ENCODE peak calls at places on chromosomes 2 and 18, in seven cellular contexts. R is heart right ventricle, V is brain microvascular endothelial cell, M is Peyer's patch, E is ovary, F is HAP-1, N is hepatocyte. W is an unnamed sample.

GRCh38 chr2:225512873-225513580 is 113.5 kb downstream of the NYAP2 start:
- DNase-seq in V (peak), F (no peak), E (no peak), R (no peak), M (no peak), N (peak), W (no peak)

GRCh38 chr2:148660999-148661398 is 16.4 kb downstream of the EPC2 start:
- DNase-seq in V (no peak), E (no peak), R (no peak), N (no peak), F (no peak), M (no peak), W (no peak)

GRCh38 chr2:37600735-37601134 is 70.7 kb downstream of the CDC42EP3 start:
- DNase-seq in V (no peak), E (no peak), N (no peak), M (no peak), R (no peak), F (no peak), W (no peak)

GRCh38 chr2:166240387-166241313 is 112.8 kb upstream of the SCN1A start:
- DNase-seq in V (no peak), E (no peak), F (no peak), M (no peak), N (no peak), R (no peak), W (no peak)

GRCh38 chr2:3038636-3039035 is 339.0 kb downstream of the EIPR1 start:
- DNase-seq in R (no peak), V (no peak), F (no peak), E (no peak), M (no peak), N (no peak), W (no peak)

GRCh38 chr18:55237665-55238064 is 278.4 kb upstream of the CCDC68 start:
- DNase-seq in V (no peak), N (no peak), M (no peak), E (no peak), F (no peak), R (no peak), W (no peak)

GRCh38 chr18:6566338-6566911 is 151.7 kb upstream of the L3MBTL4 start:
- DNase-seq in E (no peak), R (no peak), M (no peak), V (no peak), N (no peak), F (no peak), W (no peak)

GRCh38 chr18:63477972-63478371 is 1.2 kb downstream of the SERPINB5 start:
- DNase-seq in V (no peak), N (no peak), M (no peak), E (no peak), R (no peak), F (no peak), W (no peak)

GRCh38 chr18:9890957-9891356 is 5.2 kb downstream of the TXNDC2 start:
- DNase-seq in N (no peak), M (no peak), E (no peak), V (no peak), R (no peak), F (no peak), W (no peak)

GRCh38 chr18:40035951-40036350 is 1919.1 kb upstream of the PIK3C3 start:
- DNase-seq in M (no peak), F (no peak), V (no peak), N (no peak), R (no peak), E (no peak), W (no peak)

GRCh38 chr2:216915548-216916128 is 55.8 kb upstream of the TNP1 start:
- DNase-seq in M (no peak), F (no peak), E (no peak), N (no peak), V (no peak), R (no peak), W (no peak)

GRCh38 chr2:129798301-129798581 is 181.2 kb upstream of the RAB6C start:
- DNase-seq in E (no peak), N (no peak), M (no peak), V (no peak), F (no peak), R (no peak), W (no peak)

GRCh38 chr2:164593541-164593940 is 27.7 kb downstream of the GRB14 start:
- DNase-seq in V (no peak), E (no peak), N (no peak), F (no peak), R (no peak), M (no peak), W (no peak)

GRCh38 chr2:9191044-9191481 is 15.5 kb upstream of the ASAP2 start:
- DNase-seq in E (peak), R (peak), N (peak), M (peak), F (peak), V (peak), W (peak)

GRCh38 chr2:67663776-67664175 is 266.6 kb downstream of the ETAA1 start:
- DNase-seq in F (no peak), M (no peak), E (no peak), R (no peak), N (no peak), V (no peak), W (no peak)

GRCh38 chr2:172113617-172114016 is 10.9 kb upstream of the DLX2 start:
- DNase-seq in M (no peak), R (no peak), N (no peak), V (no peak), F (no peak), E (no peak), W (no peak)

GRCh38 chr2:105593221-105593967 is 151.3 kb upstream of the NCK2 start:
- DNase-seq in F (no peak), R (no peak), V (no peak), E (no peak), M (no peak), N (no peak), W (no peak)

GRCh38 chr2:179428659-179429058 is 164.0 kb upstream of the SESTD1 start:
- DNase-seq in V (no peak), R (no peak), F (no peak), E (peak), M (no peak), N (no peak), W (no peak)

GRCh38 chr2:137838255-137839092 is 125.8 kb upstream of the HNMT start:
- DNase-seq in M (no peak), F (peak), N (peak), E (no peak), R (no peak), V (peak), W (no peak)

GRCh38 chr2:152835674-152836073 is 117.3 kb downstream of the ARL6IP6 start:
- DNase-seq in E (no peak), N (no peak), R (no peak), F (no peak), V (no peak), M (no peak), W (no peak)

GRCh38 chr2:41222593-41222992 is 770.7 kb upstream of the SLC8A1 start:
- DNase-seq in E (no peak), V (no peak), N (no peak), M (no peak), R (no peak), F (no peak), W (no peak)

GRCh38 chr18:60232541-60232940 is 140.0 kb downstream of the MC4R start:
- DNase-seq in N (peak), E (no peak), V (peak), R (no peak), F (no peak), M (no peak), W (no peak)

GRCh38 chr2:177641321-177641720 is 248.7 kb downstream of the AGPS start:
- DNase-seq in V (no peak), R (no peak), E (no peak), F (no peak), N (no peak), M (no peak), W (no peak)

GRCh38 chr2:165471349-165471975 is 2.0 kb downstream of the CSRNP3 start:
- DNase-seq in R (no peak), N (no peak), E (no peak), V (no peak), F (no peak), M (no peak), W (no peak)

GRCh38 chr18:59569321-59569720 is 127.9 kb downstream of the CCBE1 start:
- DNase-seq in M (no peak), V (no peak), E (no peak), R (no peak), N (no peak), F (no peak), W (no peak)

GRCh38 chr2:39870871-39871270 is 91.8 kb upstream of the THUMPD2 start:
- DNase-seq in M (no peak), R (no peak), E (no peak), V (no peak), F (no peak), N (no peak), W (no peak)

GRCh38 chr2:37561615-37562569 is 109.5 kb downstream of the CDC42EP3 start:
- DNase-seq in F (no peak), E (no peak), N (peak), V (peak), R (no peak), M (no peak), W (no peak)

GRCh38 chr2:216015722-216016464 is 2.5 kb upstream of the MREG start:
- DNase-seq in F (no peak), N (no peak), E (no peak), M (peak), R (no peak), V (no peak), W (no peak)

GRCh38 chr18:71485578-71485977 is 1058.6 kb downstream of the CBLN2 start:
- DNase-seq in R (no peak), F (no peak), V (peak), N (no peak), M (no peak), E (no peak), W (no peak)

GRCh38 chr2:239343946-239344856 is 56.6 kb downstream of the HDAC4 start:
- DNase-seq in E (no peak), M (no peak), V (no peak), R (no peak), F (peak), N (no peak), W (no peak)

GRCh38 chr18:36314754-36315153 is 17.2 kb downstream of the FHOD3 start:
- DNase-seq in F (no peak), E (no peak), R (no peak), V (peak), M (no peak), N (no peak), W (no peak)

GRCh38 chr2:218389333-218390150 is 7.5 kb downstream of the SLC11A1 start:
- DNase-seq in M (no peak), V (no peak), F (no peak), E (no peak), R (no peak), N (peak), W (no peak)

GRCh38 chr2:7517122-7517487 is 599.9 kb downstream of the RNF144A start:
- DNase-seq in N (no peak), F (no peak), E (no peak), R (no peak), M (peak), V (no peak), W (no peak)

GRCh38 chr2:37389984-37390765 is 45.7 kb downstream of the QPCT start:
- DNase-seq in N (peak), E (no peak), M (peak), R (no peak), F (no peak), V (peak), W (peak)

GRCh38 chr18:2681993-2682603 is 26.6 kb downstream of the SMCHD1 start:
- DNase-seq in R (no peak), N (no peak), V (no peak), M (no peak), E (no peak), F (no peak), W (no peak)

GRCh38 chr18:79778291-79778791 is 19.4 kb upstream of the KCNG2 start:
- DNase-seq in E (no peak), V (no peak), F (no peak), N (no peak), R (no peak), M (peak), W (no peak)

GRCh38 chr18:49561127-49561376 is 805 bp upstream of the LIPG start:
- DNase-seq in M (no peak), V (no peak), R (no peak), E (no peak), F (no peak), N (no peak), W (no peak)

GRCh38 chr18:49563701-49564100 is 1.8 kb downstream of the LIPG start:
- DNase-seq in R (no peak), V (no peak), F (no peak), M (no peak), N (no peak), E (no peak), W (no peak)

GRCh38 chr18:49561377-49562193 is at the start of gene LIPG:
- DNase-seq in R (no peak), F (peak), V (peak), N (peak), E (no peak), M (peak), W (peak)

GRCh38 chr18:49563130-49563540 is 1.3 kb downstream of the LIPG start:
- DNase-seq in M (no peak), E (no peak), N (no peak), V (no peak), R (no peak), F (no peak), W (no peak)

DNA sequence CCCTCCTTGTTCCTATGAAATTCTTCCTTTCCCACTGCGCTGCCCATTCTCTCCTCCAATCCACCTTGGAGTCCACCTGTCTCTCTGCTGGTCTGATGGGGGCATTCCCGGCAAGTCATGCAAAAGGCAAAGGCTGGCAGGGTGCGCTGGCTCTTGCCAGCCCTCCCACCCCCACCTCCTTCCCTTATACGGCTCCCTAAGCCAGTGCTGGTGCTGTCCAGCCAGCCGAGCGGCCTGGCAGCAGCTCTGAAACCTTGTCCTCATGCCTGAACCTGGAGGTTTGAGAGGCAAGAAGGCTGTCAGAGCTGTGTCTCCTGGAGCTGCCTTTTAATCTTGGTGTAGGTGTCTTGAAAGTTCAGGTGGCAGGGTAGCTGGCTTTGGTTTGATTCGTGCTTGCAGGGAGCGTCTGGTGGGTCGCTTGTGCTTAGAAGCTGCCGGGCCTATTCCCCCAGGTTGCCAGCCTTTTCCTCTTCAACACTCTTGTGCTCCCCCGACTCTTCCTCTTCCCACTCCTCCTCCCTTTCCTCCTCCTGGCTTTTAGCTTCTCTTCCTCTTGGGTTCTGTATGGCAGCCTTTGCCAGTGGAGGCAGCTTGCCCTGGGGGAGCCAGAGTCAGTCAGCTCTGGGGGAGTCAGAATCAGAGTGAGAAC is 748 bp downstream of the LIPG start:
- DNase-seq in M (no peak), E (no peak), R (no peak), N (peak), V (no peak), F (peak), W (no peak)
- H3K4me3 ChIP-seq in M (peak), E (no peak), R (peak), N (peak), V (peak), F (peak), W (no peak)

GRCh38 chr2:98442488-98442887 is 2.2 kb upstream of the INPP4A start:
- DNase-seq in E (no peak), V (no peak), R (no peak), N (no peak), M (no peak), F (no peak), W (no peak)

GRCh38 chr2:98441706-98442450 is 2.8 kb upstream of the INPP4A start:
- DNase-seq in F (no peak), V (no peak), M (no peak), R (no peak), N (no peak), E (no peak), W (no peak)

GRCh38 chr2:98434492-98434891 is 10.2 kb upstream of the INPP4A start:
- DNase-seq in F (no peak), E (no peak), V (no peak), N (no peak), M (no peak), R (no peak), W (no peak)

GRCh38 chr2:98436734-98437133 is 7.9 kb upstream of the INPP4A start:
- DNase-seq in R (peak), M (no peak), E (no peak), V (no peak), N (no peak), F (peak), W (no peak)

GRCh38 chr2:98438190-98439133 is 6.2 kb upstream of the INPP4A start:
- DNase-seq in E (no peak), F (no peak), R (no peak), N (no peak), V (no peak), M (no peak), W (no peak)
- H3K4me3 ChIP-seq in E (no peak), F (no peak), R (no peak), N (no peak), V (no peak), M (no peak), W (no peak)

GRCh38 chr2:231914077-231914690 is 12.0 kb downstream of the NPPC start:
- DNase-seq in R (no peak), M (no peak), E (no peak), F (no peak), V (no peak), N (no peak), W (no peak)
- H3K4me3 ChIP-seq in R (no peak), M (no peak), E (no peak), F (no peak), V (no peak), N (no peak), W (no peak)

GRCh38 chr2:23943666-23944065 is 3.4 kb downstream of the UBXN2A start:
- DNase-seq in N (no peak), M (no peak), E (no peak), F (no peak), V (no peak), R (no peak), W (no peak)

GRCh38 chr2:23940262-23940975 is at the start of gene UBXN2A:
- DNase-seq in E (peak), M (peak), N (peak), R (peak), V (peak), F (peak), W (peak)

GRCh38 chr2:23941644-23942043 is 1.4 kb downstream of the UBXN2A start:
- DNase-seq in V (no peak), N (no peak), E (no peak), R (no peak), F (no peak), M (no peak), W (no peak)

GRCh38 chr2:23940976-23941605 is 828 bp downstream of the UBXN2A start:
- DNase-seq in F (no peak), N (no peak), V (peak), R (no peak), E (no peak), M (no peak), W (no peak)

GRCh38 chr2:23939054-23939436 is 1.2 kb upstream of the UBXN2A start:
- DNase-seq in F (no peak), N (no peak), E (no peak), V (no peak), R (no peak), M (no peak), W (no peak)
- H3K4me3 ChIP-seq in F (peak), N (peak), E (peak), V (peak), R (no peak), M (no peak), W (no peak)

GRCh38 chr2:27000995-27001394 is 30.6 kb downstream of the MAPRE3 start:
- DNase-seq in F (no peak), R (no peak), M (no peak), N (no peak), E (no peak), V (no peak), W (no peak)

GRCh38 chr2:26998323-26998722 is 27.9 kb downstream of the MAPRE3 start:
- DNase-seq in M (no peak), V (no peak), F (no peak), N (no peak), E (no peak), R (no peak), W (no peak)

GRCh38 chr2:27003003-27003402 is 29.8 kb upstream of the TMEM214 start:
- DNase-seq in E (no peak), R (no peak), F (no peak), N (no peak), M (no peak), V (no peak), W (no peak)

GRCh38 chr2:27001851-27002369 is 30.9 kb upstream of the TMEM214 start:
- DNase-seq in F (no peak), R (no peak), E (no peak), N (no peak), V (no peak), M (no peak), W (no peak)

GRCh38 chr2:27000228-27000627 is 29.8 kb downstream of the MAPRE3 start:
- DNase-seq in V (no peak), M (no peak), R (no peak), F (no peak), N (no peak), E (no peak), W (no peak)
- H3K4me3 ChIP-seq in V (no peak), M (no peak), R (no peak), F (no peak), N (no peak), E (no peak), W (no peak)

GRCh38 chr2:30149513-30149912 is 2.7 kb downstream of the YPEL5 start:
- DNase-seq in V (no peak), R (no peak), N (peak), M (no peak), F (peak), E (no peak), W (no peak)

GRCh38 chr2:30147196-30147714 is 448 bp downstream of the YPEL5 start:
- DNase-seq in V (no peak), R (no peak), E (no peak), N (peak), M (peak), F (no peak), W (no peak)

GRCh38 chr2:30149976-30150375 is 3.2 kb downstream of the YPEL5 start:
- DNase-seq in M (no peak), N (no peak), R (no peak), F (no peak), E (no peak), V (no peak), W (no peak)

GRCh38 chr2:30147715-30148611 is 1.2 kb downstream of the YPEL5 start:
- DNase-seq in R (peak), M (peak), E (peak), F (peak), N (peak), V (peak), W (peak)

GRCh38 chr2:30148850-30149249 is 2.0 kb downstream of the YPEL5 start:
- DNase-seq in R (no peak), V (no peak), E (no peak), N (no peak), F (no peak), M (no peak), W (no peak)
- H3K4me3 ChIP-seq in R (no peak), V (no peak), E (no peak), N (no peak), F (no peak), M (no peak), W (no peak)